ENCODE peak calls at places on chromosomes 5 and 9, in eight cellular contexts. One of them, this sample, is unnamed.

GRCh38 chr9:107487521-107488399 is 1.8 kb downstream of the KLF4 start:
- DNase-seq in choroid plexus epithelial cell: peak; percentile 63
- DNase-seq in H9: peak; percentile 85
- DNase-seq in mesothelial cell of epicardium: peak; percentile 42
- DNase-seq in ovary: peak; percentile 71
- DNase-seq in fibroblast of lung: peak; percentile 78
- DNase-seq in RWPE2: peak; percentile 59
- DNase-seq in astrocyte of the spinal cord: peak; percentile 50
- DNase-seq in this sample: peak; percentile 43

GRCh38 chr9:93672622-93673270 is 96.4 kb downstream of the PHF2 start:
- DNase-seq in RWPE2: peak; percentile 18
- DNase-seq in H9: no peak
- DNase-seq in mesothelial cell of epicardium: no peak
- DNase-seq in ovary: no peak
- DNase-seq in choroid plexus epithelial cell: no peak
- DNase-seq in fibroblast of lung: no peak
- DNase-seq in astrocyte of the spinal cord: no peak
- DNase-seq in this sample: no peak

GRCh38 chr9:124263158-124263557 is 5.4 kb downstream of the NEK6 start:
- DNase-seq in astrocyte of the spinal cord: no peak
- DNase-seq in mesothelial cell of epicardium: no peak
- DNase-seq in ovary: no peak
- DNase-seq in H9: no peak
- DNase-seq in fibroblast of lung: no peak
- DNase-seq in RWPE2: no peak
- DNase-seq in choroid plexus epithelial cell: no peak
- DNase-seq in this sample: no peak

GRCh38 chr9:121154782-121155181 is 46.9 kb downstream of the RAB14 start:
- DNase-seq in fibroblast of lung: no peak
- DNase-seq in RWPE2: no peak
- DNase-seq in mesothelial cell of epicardium: no peak
- DNase-seq in astrocyte of the spinal cord: peak; percentile 22
- DNase-seq in H9: no peak
- DNase-seq in ovary: no peak
- DNase-seq in choroid plexus epithelial cell: peak; percentile 23
- DNase-seq in this sample: no peak

GRCh38 chr5:89597878-89598277 is 714.9 kb upstream of the MEF2C start:
- DNase-seq in astrocyte of the spinal cord: no peak
- DNase-seq in fibroblast of lung: no peak
- DNase-seq in mesothelial cell of epicardium: no peak
- DNase-seq in choroid plexus epithelial cell: no peak
- DNase-seq in H9: no peak
- DNase-seq in RWPE2: no peak
- DNase-seq in ovary: no peak
- DNase-seq in this sample: no peak

GRCh38 chr5:93883459-93883858 is 142.1 kb upstream of the POU5F2 start:
- DNase-seq in mesothelial cell of epicardium: no peak
- DNase-seq in ovary: no peak
- DNase-seq in choroid plexus epithelial cell: peak; percentile 11
- DNase-seq in RWPE2: no peak
- DNase-seq in H9: no peak
- DNase-seq in fibroblast of lung: peak; percentile 49
- DNase-seq in astrocyte of the spinal cord: no peak
- DNase-seq in this sample: no peak

GRCh38 chr9:95587071-95587964 is 70.5 kb upstream of the PTCH1 start:
- DNase-seq in RWPE2: no peak
- DNase-seq in fibroblast of lung: no peak
- DNase-seq in mesothelial cell of epicardium: no peak
- DNase-seq in choroid plexus epithelial cell: no peak
- DNase-seq in H9: no peak
- DNase-seq in astrocyte of the spinal cord: no peak
- DNase-seq in ovary: no peak
- DNase-seq in this sample: no peak

GRCh38 chr9:32571969-32572899 is 725 bp downstream of the NDUFB6 start:
- DNase-seq in choroid plexus epithelial cell: peak; percentile 89
- DNase-seq in RWPE2: peak; percentile 65
- DNase-seq in mesothelial cell of epicardium: no peak
- DNase-seq in ovary: peak; percentile 40
- DNase-seq in fibroblast of lung: peak; percentile 78
- DNase-seq in H9: peak; percentile 66
- DNase-seq in astrocyte of the spinal cord: peak; percentile 78
- DNase-seq in this sample: peak; percentile 77

GRCh38 chr5:129664336-129664937 is 83.5 kb upstream of the MINAR2 start:
- DNase-seq in mesothelial cell of epicardium: no peak
- DNase-seq in astrocyte of the spinal cord: peak; percentile 62
- DNase-seq in choroid plexus epithelial cell: peak; percentile 73
- DNase-seq in H9: no peak
- DNase-seq in ovary: no peak
- DNase-seq in fibroblast of lung: peak; percentile 71
- DNase-seq in RWPE2: no peak
- DNase-seq in this sample: peak; percentile 14

GRCh38 chr5:161934486-161934885 is 86.6 kb downstream of the GABRA1 start:
- DNase-seq in choroid plexus epithelial cell: no peak
- DNase-seq in fibroblast of lung: no peak
- DNase-seq in astrocyte of the spinal cord: no peak
- DNase-seq in mesothelial cell of epicardium: no peak
- DNase-seq in H9: no peak
- DNase-seq in RWPE2: no peak
- DNase-seq in ovary: no peak
- DNase-seq in this sample: no peak

GRCh38 chr5:142881076-142881466 is 110.9 kb downstream of the ARHGAP26 start:
- DNase-seq in fibroblast of lung: peak; percentile 75
- DNase-seq in H9: peak; percentile 53
- DNase-seq in choroid plexus epithelial cell: peak; percentile 94
- DNase-seq in RWPE2: no peak
- DNase-seq in astrocyte of the spinal cord: peak; percentile 43
- DNase-seq in ovary: no peak
- DNase-seq in mesothelial cell of epicardium: no peak
- DNase-seq in this sample: no peak

GRCh38 chr9:119938871-119939270 is 569.6 kb upstream of the BRINP1 start:
- DNase-seq in choroid plexus epithelial cell: no peak
- DNase-seq in mesothelial cell of epicardium: no peak
- DNase-seq in fibroblast of lung: no peak
- DNase-seq in ovary: no peak
- DNase-seq in RWPE2: no peak
- DNase-seq in astrocyte of the spinal cord: no peak
- DNase-seq in H9: no peak
- DNase-seq in this sample: no peak

GRCh38 chr5:3509290-3509689 is 86.3 kb upstream of the IRX1 start:
- DNase-seq in astrocyte of the spinal cord: no peak
- DNase-seq in H9: no peak
- DNase-seq in fibroblast of lung: no peak
- DNase-seq in RWPE2: no peak
- DNase-seq in choroid plexus epithelial cell: no peak
- DNase-seq in ovary: no peak
- DNase-seq in mesothelial cell of epicardium: no peak
- DNase-seq in this sample: no peak
- TF ChIP-seq CTCF in astrocyte of the spinal cord: no peak
- TF ChIP-seq CTCF in H9: peak; percentile 45
- TF ChIP-seq CTCF in fibroblast of lung: no peak
- TF ChIP-seq CTCF in RWPE2: peak; percentile 32
- TF ChIP-seq CTCF in choroid plexus epithelial cell: no peak
- TF ChIP-seq CTCF in ovary: no peak
- TF ChIP-seq CTCF in mesothelial cell of epicardium: no peak
- TF ChIP-seq CTCF in this sample: no peak

DNA sequence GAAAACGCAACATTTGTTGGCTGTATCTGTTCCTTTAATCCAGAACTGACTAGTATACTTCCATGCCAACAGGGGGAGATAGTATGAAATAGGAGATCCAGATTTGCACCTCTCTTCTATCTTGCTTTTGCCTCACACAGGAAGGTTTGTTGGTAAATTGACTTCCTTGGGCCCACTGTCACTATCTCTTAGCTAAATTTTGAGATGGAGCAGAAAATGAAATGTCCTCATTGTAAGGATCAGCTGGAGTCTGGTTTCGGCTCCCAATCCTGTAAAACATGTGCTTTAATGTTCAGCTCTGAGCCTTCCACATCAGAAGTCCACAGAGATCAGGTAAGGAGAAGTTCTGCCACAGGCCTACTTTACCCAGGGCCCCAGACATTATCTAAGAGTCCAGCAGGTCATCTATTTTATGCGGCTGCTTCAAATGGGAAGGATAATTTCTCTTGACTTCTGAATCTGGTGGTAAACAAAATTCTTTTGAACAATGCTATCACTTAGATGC is 176.8 kb downstream of the FER start:
- DNase-seq in H9: no peak
- DNase-seq in astrocyte of the spinal cord: no peak
- DNase-seq in RWPE2: no peak
- DNase-seq in ovary: no peak
- DNase-seq in fibroblast of lung: no peak
- DNase-seq in choroid plexus epithelial cell: no peak
- DNase-seq in mesothelial cell of epicardium: no peak
- DNase-seq in this sample: no peak
- TF ChIP-seq CTCF in H9: peak; percentile 52
- TF ChIP-seq CTCF in astrocyte of the spinal cord: peak; percentile 13
- TF ChIP-seq CTCF in RWPE2: no peak
- TF ChIP-seq CTCF in ovary: no peak
- TF ChIP-seq CTCF in fibroblast of lung: no peak
- TF ChIP-seq CTCF in choroid plexus epithelial cell: peak; percentile 9
- TF ChIP-seq CTCF in mesothelial cell of epicardium: no peak
- TF ChIP-seq CTCF in this sample: no peak

GRCh38 chr5:177446184-177447065 is at the start of gene PRR7:
- DNase-seq in RWPE2: peak; percentile 77
- DNase-seq in mesothelial cell of epicardium: peak; percentile 54
- DNase-seq in choroid plexus epithelial cell: peak; percentile 55
- DNase-seq in ovary: peak; percentile 69
- DNase-seq in astrocyte of the spinal cord: peak; percentile 62
- DNase-seq in H9: peak; percentile 61
- DNase-seq in fibroblast of lung: peak; percentile 57
- DNase-seq in this sample: peak; percentile 92
- TF ChIP-seq CTCF in RWPE2: no peak
- TF ChIP-seq CTCF in mesothelial cell of epicardium: no peak
- TF ChIP-seq CTCF in choroid plexus epithelial cell: no peak
- TF ChIP-seq CTCF in ovary: no peak
- TF ChIP-seq CTCF in astrocyte of the spinal cord: peak; percentile 2
- TF ChIP-seq CTCF in H9: no peak
- TF ChIP-seq CTCF in fibroblast of lung: no peak
- TF ChIP-seq CTCF in this sample: peak; percentile 24

DNA sequence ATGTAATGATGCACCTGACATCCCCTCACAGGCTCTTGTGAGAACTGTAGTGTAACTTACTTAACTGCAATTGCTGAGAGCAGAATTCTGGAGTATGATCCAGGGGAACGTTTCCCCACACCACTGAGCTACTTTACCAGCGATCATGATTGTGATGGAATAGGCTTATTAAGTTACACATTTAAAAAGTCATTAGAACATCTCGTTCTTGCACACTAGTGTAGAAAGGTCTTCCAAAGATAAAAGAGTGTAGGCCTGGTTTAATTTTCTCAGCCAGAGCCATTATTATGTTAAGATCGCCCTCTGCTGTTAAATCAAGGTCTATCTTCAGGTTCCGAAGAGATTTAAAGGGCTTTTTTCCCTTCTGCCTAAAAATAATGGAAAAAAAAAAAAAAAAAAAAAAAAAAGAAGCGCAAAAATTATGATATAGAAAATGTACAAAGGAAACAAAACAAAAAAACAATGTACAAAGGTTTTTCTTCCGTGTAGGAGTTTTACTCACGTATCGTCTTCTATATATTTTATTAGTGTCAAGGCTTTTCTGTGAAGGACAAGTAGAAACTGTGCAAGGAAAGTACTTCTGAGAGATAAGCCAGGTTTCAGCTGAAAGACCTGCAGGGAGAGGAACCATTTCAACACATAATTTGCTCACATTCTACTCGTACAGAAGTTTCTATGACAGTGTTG is 18.6 kb upstream of the MOB3B start:
- DNase-seq in RWPE2: no peak
- DNase-seq in mesothelial cell of epicardium: no peak
- DNase-seq in ovary: no peak
- DNase-seq in H9: no peak
- DNase-seq in fibroblast of lung: peak; percentile 74
- DNase-seq in choroid plexus epithelial cell: peak; percentile 73
- DNase-seq in astrocyte of the spinal cord: peak; percentile 58
- DNase-seq in this sample: no peak
- TF ChIP-seq CTCF in RWPE2: peak; percentile 76
- TF ChIP-seq CTCF in mesothelial cell of epicardium: peak; percentile 52
- TF ChIP-seq CTCF in ovary: no peak
- TF ChIP-seq CTCF in H9: peak; percentile 70
- TF ChIP-seq CTCF in fibroblast of lung: peak; percentile 50
- TF ChIP-seq CTCF in choroid plexus epithelial cell: peak; percentile 54
- TF ChIP-seq CTCF in astrocyte of the spinal cord: peak; percentile 49
- TF ChIP-seq CTCF in this sample: peak; percentile 54

DNA sequence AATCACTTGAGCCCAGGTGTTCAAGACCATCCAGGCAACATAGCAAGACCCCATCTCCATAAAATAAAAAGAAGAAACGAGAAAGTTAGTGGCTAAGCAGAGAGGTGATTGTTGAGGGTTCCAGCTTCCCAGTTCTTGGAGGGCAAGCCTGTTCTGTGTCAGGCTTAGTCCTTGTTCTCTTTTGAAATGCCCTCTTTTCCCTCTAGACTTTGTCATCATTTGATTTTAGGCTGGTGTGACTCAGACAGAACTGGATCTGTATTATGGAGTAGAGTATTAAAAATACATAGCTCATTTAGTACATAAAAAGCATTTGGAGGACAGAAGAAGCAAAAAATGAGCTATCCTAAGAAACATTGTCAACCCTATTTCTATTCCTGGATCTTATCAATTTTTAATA is 159.4 kb downstream of the CD180 start:
- DNase-seq in fibroblast of lung: no peak
- DNase-seq in RWPE2: no peak
- DNase-seq in mesothelial cell of epicardium: no peak
- DNase-seq in H9: no peak
- DNase-seq in ovary: no peak
- DNase-seq in astrocyte of the spinal cord: no peak
- DNase-seq in choroid plexus epithelial cell: no peak
- DNase-seq in this sample: no peak
- TF ChIP-seq CTCF in fibroblast of lung: no peak
- TF ChIP-seq CTCF in RWPE2: no peak
- TF ChIP-seq CTCF in mesothelial cell of epicardium: no peak
- TF ChIP-seq CTCF in H9: no peak
- TF ChIP-seq CTCF in ovary: no peak
- TF ChIP-seq CTCF in astrocyte of the spinal cord: no peak
- TF ChIP-seq CTCF in choroid plexus epithelial cell: no peak
- TF ChIP-seq CTCF in this sample: no peak

GRCh38 chr9:38066167-38066906 is 2.7 kb downstream of the SHB start:
- DNase-seq in RWPE2: no peak
- DNase-seq in H9: no peak
- DNase-seq in fibroblast of lung: no peak
- DNase-seq in mesothelial cell of epicardium: no peak
- DNase-seq in ovary: no peak
- DNase-seq in astrocyte of the spinal cord: no peak
- DNase-seq in choroid plexus epithelial cell: no peak
- DNase-seq in this sample: no peak
- TF ChIP-seq CTCF in RWPE2: peak; percentile 38
- TF ChIP-seq CTCF in H9: peak; percentile 49
- TF ChIP-seq CTCF in fibroblast of lung: no peak
- TF ChIP-seq CTCF in mesothelial cell of epicardium: no peak
- TF ChIP-seq CTCF in ovary: no peak
- TF ChIP-seq CTCF in astrocyte of the spinal cord: peak; percentile 20
- TF ChIP-seq CTCF in choroid plexus epithelial cell: peak; percentile 47
- TF ChIP-seq CTCF in this sample: no peak

This sample was measured in GM13977.